ENCODE peak calls at places on chromosomes 12 and 14, in six cellular contexts. W is right cardiac atrium, Q is amniotic stem cell, Y is NCI-H1694 treated with DMSO at 0.1 percent for 48 hours, E is fibroblast of the aortic adventitia, T is left ventricle myocardium inferior. O is an unnamed sample.

GRCh38 chr12:130063866-130064265 is 98.4 kb upstream of the FZD10 start:
- DNase-seq in W (no peak), Q (no peak), Y (no peak), E (no peak), T (no peak), O (no peak)

GRCh38 chr12:13164271-13164670 is 32.3 kb upstream of the EMP1 start:
- DNase-seq in W (no peak), Q (no peak), Y (no peak), E (no peak), T (no peak), O (no peak)

GRCh38 chr12:62562892-62563291 is 96.3 kb downstream of the MON2 start:
- DNase-seq in W (no peak), Q (no peak), Y (no peak), E (peak), T (no peak), O (no peak)

GRCh38 chr12:75672212-75672611 is 160.8 kb upstream of the KRR1 start:
- DNase-seq in W (no peak), Q (no peak), Y (peak), E (no peak), T (no peak), O (no peak)

GRCh38 chr14:35742032-35742371 is 67.1 kb downstream of the RALGAPA1 start:
- DNase-seq in W (no peak), Q (no peak), Y (no peak), E (no peak), T (no peak), O (no peak)

GRCh38 chr14:101738921-101739320 is 22.6 kb upstream of the PPP2R5C start:
- DNase-seq in W (no peak), Q (no peak), Y (no peak), E (no peak), T (no peak), O (no peak)

GRCh38 chr12:107845226-107845979 is 70.9 kb downstream of the ASCL4 start:
- DNase-seq in W (no peak), Q (no peak), Y (no peak), E (no peak), T (no peak), O (no peak)

GRCh38 chr12:109309441-109310246 is 560 bp upstream of the FOXN4 start:
- DNase-seq in W (no peak), Q (no peak), Y (no peak), E (no peak), T (no peak), O (no peak)

GRCh38 chr12:7758346-7758745 is 6.7 kb upstream of the NANOGNB start:
- DNase-seq in W (no peak), Q (no peak), Y (no peak), E (no peak), T (no peak), O (no peak)

GRCh38 chr12:104636496-104636895 is 179.7 kb downstream of the CHST11 start:
- DNase-seq in W (no peak), Q (no peak), Y (no peak), E (no peak), T (no peak), O (no peak)

GRCh38 chr12:124188561-124189405 is 106.1 kb upstream of the RFLNA start:
- DNase-seq in W (no peak), Q (peak), Y (peak), E (no peak), T (no peak), O (peak)